ENCODE peak calls at places on chromosomes 1 and 21, in nine cellular contexts. B is IMR-90; F is psoas muscle; V is CD8-positive, alpha-beta memory T cell; O is aorta; G is GM23338; M is AG09309; H is lung; R is stomach. X is an unnamed sample.

GRCh38 chr1:239633432-239633831 is 247.1 kb downstream of the CHRM3 start:
- DNase-seq in V (no peak), H (no peak), G (peak; percentile 65), F (no peak), R (no peak), B (no peak), O (no peak), M (no peak), X (no peak)

GRCh38 chr1:237386362-237387143 is 344.6 kb downstream of the RYR2 start:
- DNase-seq in O (no peak), M (no peak), R (no peak), V (no peak), G (peak; percentile 70), F (no peak), B (peak; percentile 32), H (no peak), X (no peak)

GRCh38 chr1:56080123-56080522 is 499.2 kb downstream of the PLPP3 start:
- DNase-seq in H (no peak), F (no peak), B (peak; percentile 24), M (no peak), V (no peak), O (no peak), R (no peak), G (no peak), X (no peak)

GRCh38 chr1:185679220-185679619 is 55.0 kb upstream of the HMCN1 start:
- DNase-seq in R (no peak), B (no peak), O (no peak), H (no peak), V (no peak), G (no peak), M (no peak), F (no peak), X (no peak)

GRCh38 chr1:64956733-64957441 is 9.5 kb downstream of the JAK1 start:
- DNase-seq in G (no peak), B (no peak), M (no peak), V (no peak), H (no peak), R (no peak), O (no peak), F (no peak), X (no peak)

GRCh38 chr1:200968469-200969410 is 54.8 kb downstream of the KIF21B start:
- DNase-seq in H (no peak), V (no peak), G (no peak), R (no peak), B (peak; percentile 44), M (no peak), F (no peak), O (no peak), X (no peak)

GRCh38 chr1:47180603-47181094 is 9.2 kb downstream of the PDZK1IP1 start:
- DNase-seq in R (peak; percentile 38), G (no peak), H (no peak), M (no peak), V (no peak), F (no peak), B (no peak), O (peak; percentile 55), X (no peak)

GRCh38 chr1:7152655-7153054 is 367.4 kb downstream of the CAMTA1 start:
- DNase-seq in B (no peak), O (no peak), R (no peak), F (no peak), H (no peak), G (no peak), V (no peak), M (no peak), X (no peak)

GRCh38 chr21:21000576-21001175 is 2.5 kb downstream of the NCAM2 start:
- DNase-seq in O (no peak), M (no peak), R (no peak), F (no peak), V (no peak), G (no peak), H (no peak), B (no peak), X (no peak)

GRCh38 chr1:151051356-151052009 is 3.9 kb downstream of the C1orf56 start:
- DNase-seq in H (no peak), M (no peak), F (no peak), G (no peak), V (no peak), R (no peak), O (no peak), B (no peak), X (no peak)

GRCh38 chr21:21921410-21922232 is 923.4 kb downstream of the NCAM2 start:
- DNase-seq in B (peak; percentile 11), O (no peak), G (peak; percentile 81), M (no peak), F (no peak), H (no peak), V (no peak), R (no peak), X (no peak)

GRCh38 chr1:162062542-162063015 is 6.9 kb upstream of the NOS1AP start:
- DNase-seq in B (peak; percentile 41), F (no peak), M (peak; percentile 11), G (no peak), O (no peak), H (no peak), R (peak; percentile 60), V (no peak), X (peak; percentile 21)

GRCh38 chr1:154353460-154353904 is 28.2 kb downstream of the ATP8B2 start:
- DNase-seq in V (no peak), H (peak; percentile 48), B (peak; percentile 54), R (peak; percentile 51), G (peak; percentile 36), F (no peak), O (no peak), M (no peak), X (no peak)
- H3K4me3 ChIP-seq in V (peak overlapping the region; percentile 76), H (no peak overlapping the region), B (no peak overlapping the region), R (peak overlapping the region; percentile 51), G (peak overlapping the region; percentile 88), F (peak overlapping the region; percentile 59), O (no peak overlapping the region), M (no peak overlapping the region), X (no peak overlapping the region)

DNA sequence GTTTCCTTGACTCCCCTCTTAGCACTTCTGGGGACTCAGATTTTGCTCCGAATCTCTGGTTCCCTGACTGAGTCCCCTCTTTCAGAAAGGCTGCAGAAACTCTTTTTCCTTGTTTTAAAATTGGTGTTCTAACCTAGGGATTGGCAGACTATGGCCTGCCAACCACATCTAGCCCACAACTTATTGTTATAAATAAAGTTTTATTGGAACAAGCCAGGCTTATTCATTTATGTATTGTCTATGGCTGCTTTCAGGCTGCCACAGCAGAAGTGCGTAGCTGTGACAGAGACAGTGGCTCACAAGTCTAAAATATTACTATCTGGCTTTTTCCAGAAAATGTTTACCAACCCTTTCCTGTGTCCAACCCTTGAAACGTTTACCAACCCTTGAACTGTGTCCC is 81.7 kb downstream of the IER5 start:
- DNase-seq in V (no peak), O (no peak), R (no peak), G (no peak), H (no peak), B (no peak), F (no peak), M (no peak), X (no peak)
- H3K4me3 ChIP-seq in V (no peak overlapping the region), O (no peak overlapping the region), R (no peak overlapping the region), G (no peak overlapping the region), H (no peak overlapping the region), B (no peak overlapping the region), F (no peak overlapping the region), M (no peak overlapping the region), X (no peak overlapping the region)

DNA sequence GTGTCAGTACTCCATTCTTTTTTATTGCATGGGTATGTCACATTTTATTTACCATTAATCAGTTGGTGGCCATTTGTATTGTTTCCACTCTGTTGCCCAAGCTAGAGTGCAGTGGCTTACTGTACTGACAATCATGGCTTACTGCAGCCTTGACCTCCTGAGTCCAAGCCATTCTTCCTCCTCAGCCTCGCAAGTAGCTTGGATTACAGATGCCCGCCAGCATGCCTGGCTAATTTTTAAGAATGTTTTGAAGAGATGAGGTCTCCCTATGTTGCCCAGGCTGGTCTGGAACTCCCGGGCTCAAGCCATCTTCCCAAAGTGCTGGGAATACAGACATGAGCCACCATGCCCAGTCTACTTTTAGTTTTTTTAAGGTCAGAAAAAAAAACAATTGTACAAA is 813 bp upstream of the SFT2D2 start:
- DNase-seq in H (no peak), V (no peak), O (no peak), G (no peak), F (no peak), R (no peak), M (no peak), B (no peak), X (no peak)
- H3K4me3 ChIP-seq in H (no peak overlapping the region), V (peak overlapping the region; percentile 82), O (no peak overlapping the region), G (peak overlapping the region; percentile 92), F (peak overlapping the region; percentile 95), R (peak overlapping the region; percentile 90), M (no peak overlapping the region), B (no peak overlapping the region), X (no peak overlapping the region)

DNA sequence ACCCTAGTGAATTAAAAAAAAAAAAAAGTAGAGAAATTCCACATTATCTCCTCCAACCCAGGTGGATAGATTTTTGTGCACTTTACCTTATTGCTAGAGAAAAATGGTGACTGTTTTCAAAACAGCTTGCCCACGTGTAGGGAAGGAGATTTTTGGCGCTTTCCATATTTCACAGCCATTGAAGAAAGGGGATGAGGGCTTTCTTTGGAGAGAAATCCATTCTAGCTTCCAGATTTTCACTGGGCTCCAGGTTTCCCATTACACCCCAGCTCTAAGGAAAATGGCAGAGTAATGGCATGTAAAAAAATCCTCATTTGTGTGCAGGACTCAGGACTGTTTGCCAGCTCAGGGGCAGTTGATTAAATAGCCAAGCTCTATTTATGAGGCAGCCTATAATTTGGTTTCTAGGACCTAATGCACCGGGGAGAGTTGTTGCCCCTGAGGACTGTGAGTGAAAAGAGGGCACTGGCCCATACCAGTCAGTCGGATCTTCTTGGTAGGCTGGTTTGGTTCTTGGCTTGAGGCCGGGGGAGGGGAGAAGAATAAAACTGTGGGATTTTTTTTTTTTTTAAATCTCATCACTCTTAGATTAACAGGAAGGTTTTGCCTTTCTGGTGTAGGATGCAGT is 2.1 kb upstream of the ARID1A start:
- DNase-seq in F (no peak), R (no peak), M (no peak), B (no peak), G (no peak), V (peak; percentile 8), H (no peak), O (no peak), X (no peak)
- H3K4me3 ChIP-seq in F (peak overlapping the region; percentile 70), R (peak overlapping the region; percentile 63), M (peak overlapping the region; percentile 64), B (peak overlapping the region; percentile 47), G (peak overlapping the region; percentile 68), V (peak overlapping the region; percentile 78), H (peak overlapping the region; percentile 29), O (peak overlapping the region; percentile 53), X (peak overlapping the region; percentile 71)

DNA sequence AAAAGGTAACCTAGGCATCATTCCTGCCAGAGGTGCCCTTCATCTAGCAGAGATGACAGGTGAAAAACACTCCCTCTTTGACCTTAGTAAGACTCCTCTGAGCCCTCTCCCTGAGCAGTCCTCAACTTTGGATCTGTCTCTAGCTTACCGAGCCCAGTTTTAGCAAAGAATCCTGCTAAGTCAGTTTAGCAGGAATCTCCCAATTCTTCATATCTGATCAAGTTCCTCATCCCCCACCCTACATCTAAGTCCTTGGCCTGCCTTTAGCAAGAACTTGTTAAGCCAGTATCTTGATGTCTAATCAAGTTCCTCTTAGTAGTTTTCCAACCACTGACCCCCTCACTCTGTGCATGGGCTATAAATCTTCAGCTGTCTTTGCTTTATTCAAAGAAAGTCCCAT is 235.6 kb downstream of the OMA1 start:
- DNase-seq in M (no peak), G (no peak), H (no peak), V (no peak), F (no peak), B (no peak), R (no peak), O (no peak), X (no peak)
- H3K4me3 ChIP-seq in M (no peak overlapping the region), G (no peak overlapping the region), H (no peak overlapping the region), V (no peak overlapping the region), F (no peak overlapping the region), B (no peak overlapping the region), R (no peak overlapping the region), O (no peak overlapping the region), X (no peak overlapping the region)

X was measured in AG04450.